ENCODE peak calls at places on chromosome 7, in seven cellular contexts. One of them, this sample, is unnamed.

GRCh38 chr7:148932-149855 is 43.2 kb upstream of the FAM20C start:
- DNase-seq in fibroblast of mammary gland: peak; percentile 99
- DNase-seq in iris pigment epithelial cell: peak; percentile 98
- DNase-seq in fibroblast of the conjunctiva: peak; percentile 100
- DNase-seq in AG09319: peak; percentile 99
- DNase-seq in BJ: peak; percentile 97
- DNase-seq in RCC 7860: peak; percentile 97
- DNase-seq in this sample: peak; percentile 99

GRCh38 chr7:43530553-43531410 is 52.1 kb upstream of the STK17A start:
- DNase-seq in fibroblast of mammary gland: no peak
- DNase-seq in AG09319: no peak
- DNase-seq in BJ: no peak
- DNase-seq in fibroblast of the conjunctiva: no peak
- DNase-seq in RCC 7860: peak; percentile 23
- DNase-seq in iris pigment epithelial cell: no peak
- DNase-seq in this sample: no peak

GRCh38 chr7:30276203-30276900 is 8.0 kb upstream of the ZNRF2 start:
- DNase-seq in fibroblast of mammary gland: peak; percentile 69
- DNase-seq in fibroblast of the conjunctiva: peak; percentile 49
- DNase-seq in RCC 7860: peak; percentile 22
- DNase-seq in AG09319: no peak
- DNase-seq in BJ: no peak
- DNase-seq in iris pigment epithelial cell: peak; percentile 64
- DNase-seq in this sample: peak; percentile 35

GRCh38 chr7:159019111-159019510 is 125.6 kb downstream of the VIPR2 start:
- DNase-seq in fibroblast of mammary gland: no peak
- DNase-seq in RCC 7860: no peak
- DNase-seq in fibroblast of the conjunctiva: no peak
- DNase-seq in iris pigment epithelial cell: no peak
- DNase-seq in BJ: no peak
- DNase-seq in AG09319: no peak
- DNase-seq in this sample: no peak

GRCh38 chr7:129494041-129494440 is 8.3 kb upstream of the SMKR1 start:
- DNase-seq in fibroblast of mammary gland: peak; percentile 94
- DNase-seq in iris pigment epithelial cell: peak; percentile 94
- DNase-seq in BJ: peak; percentile 89
- DNase-seq in fibroblast of the conjunctiva: peak; percentile 70
- DNase-seq in RCC 7860: peak; percentile 35
- DNase-seq in AG09319: peak; percentile 78
- DNase-seq in this sample: peak; percentile 78

GRCh38 chr7:28556671-28557070 is 144.4 kb downstream of the CREB5 start:
- DNase-seq in fibroblast of mammary gland: no peak
- DNase-seq in BJ: no peak
- DNase-seq in RCC 7860: no peak
- DNase-seq in AG09319: no peak
- DNase-seq in iris pigment epithelial cell: no peak
- DNase-seq in fibroblast of the conjunctiva: no peak
- DNase-seq in this sample: no peak

GRCh38 chr7:43199333-43199732 is 86.9 kb downstream of the HECW1 start:
- DNase-seq in fibroblast of the conjunctiva: peak; percentile 22
- DNase-seq in RCC 7860: no peak
- DNase-seq in BJ: no peak
- DNase-seq in fibroblast of mammary gland: peak; percentile 57
- DNase-seq in iris pigment epithelial cell: peak; percentile 60
- DNase-seq in AG09319: no peak
- DNase-seq in this sample: peak; percentile 45

GRCh38 chr7:50276446-50276845 is 28.1 kb upstream of the IKZF1 start:
- DNase-seq in BJ: no peak
- DNase-seq in fibroblast of the conjunctiva: no peak
- DNase-seq in AG09319: no peak
- DNase-seq in RCC 7860: no peak
- DNase-seq in iris pigment epithelial cell: no peak
- DNase-seq in fibroblast of mammary gland: no peak
- DNase-seq in this sample: no peak

GRCh38 chr7:8042796-8043535 is 74.4 kb downstream of the GLCCI1 start:
- DNase-seq in AG09319: no peak
- DNase-seq in fibroblast of mammary gland: peak; percentile 10
- DNase-seq in fibroblast of the conjunctiva: no peak
- DNase-seq in BJ: no peak
- DNase-seq in RCC 7860: no peak
- DNase-seq in iris pigment epithelial cell: no peak
- DNase-seq in this sample: no peak

GRCh38 chr7:143415696-143416095 is 7.0 kb upstream of the EPHA1 start:
- DNase-seq in fibroblast of the conjunctiva: no peak
- DNase-seq in RCC 7860: no peak
- DNase-seq in iris pigment epithelial cell: peak; percentile 55
- DNase-seq in BJ: no peak
- DNase-seq in AG09319: no peak
- DNase-seq in fibroblast of mammary gland: peak; percentile 68
- DNase-seq in this sample: peak; percentile 44

GRCh38 chr7:91657386-91658120 is 222.9 kb downstream of the MTERF1 start:
- DNase-seq in BJ: peak; percentile 54
- DNase-seq in RCC 7860: no peak
- DNase-seq in fibroblast of mammary gland: peak; percentile 91
- DNase-seq in AG09319: peak; percentile 24
- DNase-seq in fibroblast of the conjunctiva: peak; percentile 56
- DNase-seq in iris pigment epithelial cell: peak; percentile 82
- DNase-seq in this sample: peak; percentile 70

GRCh38 chr7:54653905-54654304 is 105.1 kb downstream of the SEC61G start:
- DNase-seq in BJ: no peak
- DNase-seq in fibroblast of mammary gland: no peak
- DNase-seq in RCC 7860: no peak
- DNase-seq in AG09319: no peak
- DNase-seq in fibroblast of the conjunctiva: no peak
- DNase-seq in iris pigment epithelial cell: no peak
- DNase-seq in this sample: no peak

GRCh38 chr7:114864278-114864677 is 57.6 kb upstream of the MDFIC start:
- DNase-seq in fibroblast of mammary gland: peak; percentile 67
- DNase-seq in RCC 7860: peak; percentile 34
- DNase-seq in iris pigment epithelial cell: peak; percentile 20
- DNase-seq in AG09319: no peak
- DNase-seq in BJ: no peak
- DNase-seq in fibroblast of the conjunctiva: no peak
- DNase-seq in this sample: peak; percentile 75

GRCh38 chr7:88013981-88014380 is 79.9 kb downstream of the ADAM22 start:
- DNase-seq in fibroblast of the conjunctiva: no peak
- DNase-seq in fibroblast of mammary gland: no peak
- DNase-seq in AG09319: no peak
- DNase-seq in RCC 7860: no peak
- DNase-seq in BJ: no peak
- DNase-seq in iris pigment epithelial cell: no peak
- DNase-seq in this sample: no peak

GRCh38 chr7:27263781-27264180 is 21.2 kb downstream of the EVX1 start:
- DNase-seq in fibroblast of the conjunctiva: no peak
- DNase-seq in iris pigment epithelial cell: no peak
- DNase-seq in fibroblast of mammary gland: no peak
- DNase-seq in BJ: no peak
- DNase-seq in RCC 7860: no peak
- DNase-seq in AG09319: no peak
- DNase-seq in this sample: no peak

GRCh38 chr7:156064921-156065386 is 252.7 kb upstream of the SHH start:
- DNase-seq in AG09319: no peak
- DNase-seq in fibroblast of mammary gland: no peak
- DNase-seq in BJ: no peak
- DNase-seq in iris pigment epithelial cell: peak; percentile 31
- DNase-seq in RCC 7860: peak; percentile 22
- DNase-seq in fibroblast of the conjunctiva: no peak
- DNase-seq in this sample: no peak

GRCh38 chr7:11332186-11332864 is 358.7 kb downstream of the PHF14 start:
- DNase-seq in BJ: no peak
- DNase-seq in fibroblast of the conjunctiva: no peak
- DNase-seq in fibroblast of mammary gland: no peak
- DNase-seq in AG09319: no peak
- DNase-seq in iris pigment epithelial cell: no peak
- DNase-seq in RCC 7860: no peak
- DNase-seq in this sample: no peak